ENCODE peak calls at places on chromosome 10, in ten cellular contexts. One of them, this sample, is unnamed.
A peak's percentile ranks its signal among the peaks of the same experiment; 100 is the strongest.

GRCh38 chr10:47225186-47225927 is 74.6 kb upstream of the GDF10 start:
- DNase-seq in cardiac fibroblast: no peak
- DNase-seq in astrocyte: no peak
- DNase-seq in heart left ventricle: no peak
- DNase-seq in NCI-H1048: no peak
- DNase-seq in WTC11: peak; percentile 29
- DNase-seq in activated CD4-positive, alpha-beta T cell treated with anti-CD3 and anti-CD28 coated beads for 36 hours: no peak
- DNase-seq in GM03348: no peak
- DNase-seq in left ventricle myocardium inferior: no peak
- DNase-seq in spleen: no peak
- DNase-seq in this sample: no peak

GRCh38 chr10:119818889-119819270 is 53.8 kb downstream of the MCMBP start:
- DNase-seq in cardiac fibroblast: no peak
- DNase-seq in astrocyte: no peak
- DNase-seq in heart left ventricle: no peak
- DNase-seq in NCI-H1048: no peak
- DNase-seq in WTC11: peak; percentile 23
- DNase-seq in activated CD4-positive, alpha-beta T cell treated with anti-CD3 and anti-CD28 coated beads for 36 hours: no peak
- DNase-seq in GM03348: no peak
- DNase-seq in left ventricle myocardium inferior: no peak
- DNase-seq in spleen: no peak
- DNase-seq in this sample: no peak

GRCh38 chr10:72337039-72337629 is 17.6 kb downstream of the DNAJB12 start:
- DNase-seq in cardiac fibroblast: peak; percentile 85
- DNase-seq in astrocyte: no peak
- DNase-seq in heart left ventricle: peak; percentile 93
- DNase-seq in NCI-H1048: peak; percentile 30
- DNase-seq in WTC11: peak; percentile 76
- DNase-seq in activated CD4-positive, alpha-beta T cell treated with anti-CD3 and anti-CD28 coated beads for 36 hours: peak; percentile 84
- DNase-seq in GM03348: peak; percentile 81
- DNase-seq in left ventricle myocardium inferior: peak; percentile 88
- DNase-seq in spleen: peak; percentile 94
- DNase-seq in this sample: peak; percentile 93

GRCh38 chr10:13728898-13729535 is 142.3 kb downstream of the PRPF18 start:
- DNase-seq in cardiac fibroblast: no peak
- DNase-seq in astrocyte: no peak
- DNase-seq in heart left ventricle: no peak
- DNase-seq in NCI-H1048: no peak
- DNase-seq in WTC11: no peak
- DNase-seq in activated CD4-positive, alpha-beta T cell treated with anti-CD3 and anti-CD28 coated beads for 36 hours: no peak
- DNase-seq in GM03348: no peak
- DNase-seq in left ventricle myocardium inferior: no peak
- DNase-seq in spleen: no peak
- DNase-seq in this sample: no peak

GRCh38 chr10:96840841-96841518 is 8.9 kb downstream of the LCOR start:
- DNase-seq in cardiac fibroblast: no peak
- DNase-seq in astrocyte: peak; percentile 58
- DNase-seq in heart left ventricle: no peak
- DNase-seq in NCI-H1048: no peak
- DNase-seq in WTC11: no peak
- DNase-seq in activated CD4-positive, alpha-beta T cell treated with anti-CD3 and anti-CD28 coated beads for 36 hours: peak; percentile 27
- DNase-seq in GM03348: no peak
- DNase-seq in left ventricle myocardium inferior: no peak
- DNase-seq in spleen: no peak
- DNase-seq in this sample: no peak

GRCh38 chr10:44806895-44807294 is 104.2 kb upstream of the TMEM72 start:
- DNase-seq in cardiac fibroblast: no peak
- DNase-seq in astrocyte: no peak
- DNase-seq in heart left ventricle: no peak
- DNase-seq in NCI-H1048: no peak
- DNase-seq in WTC11: no peak
- DNase-seq in activated CD4-positive, alpha-beta T cell treated with anti-CD3 and anti-CD28 coated beads for 36 hours: no peak
- DNase-seq in GM03348: no peak
- DNase-seq in left ventricle myocardium inferior: no peak
- DNase-seq in spleen: no peak
- DNase-seq in this sample: no peak

GRCh38 chr10:62790571-62790970 is 13.9 kb upstream of the ADO start:
- DNase-seq in cardiac fibroblast: no peak
- DNase-seq in astrocyte: no peak
- DNase-seq in heart left ventricle: no peak
- DNase-seq in NCI-H1048: no peak
- DNase-seq in WTC11: no peak
- DNase-seq in activated CD4-positive, alpha-beta T cell treated with anti-CD3 and anti-CD28 coated beads for 36 hours: no peak
- DNase-seq in GM03348: no peak
- DNase-seq in left ventricle myocardium inferior: no peak
- DNase-seq in spleen: no peak
- DNase-seq in this sample: no peak

GRCh38 chr10:6669269-6669859 is 89.3 kb upstream of the PRKCQ start:
- DNase-seq in cardiac fibroblast: peak; percentile 79
- DNase-seq in astrocyte: peak; percentile 33
- DNase-seq in heart left ventricle: no peak
- DNase-seq in NCI-H1048: no peak
- DNase-seq in WTC11: no peak
- DNase-seq in activated CD4-positive, alpha-beta T cell treated with anti-CD3 and anti-CD28 coated beads for 36 hours: no peak
- DNase-seq in GM03348: peak; percentile 56
- DNase-seq in left ventricle myocardium inferior: no peak
- DNase-seq in spleen: no peak
- DNase-seq in this sample: no peak

GRCh38 chr10:114519306-114519669 is 115.0 kb upstream of the AFAP1L2 start:
- DNase-seq in cardiac fibroblast: no peak
- DNase-seq in astrocyte: peak; percentile 32
- DNase-seq in heart left ventricle: peak; percentile 47
- DNase-seq in NCI-H1048: no peak
- DNase-seq in WTC11: no peak
- DNase-seq in activated CD4-positive, alpha-beta T cell treated with anti-CD3 and anti-CD28 coated beads for 36 hours: peak; percentile 42
- DNase-seq in GM03348: no peak
- DNase-seq in left ventricle myocardium inferior: no peak
- DNase-seq in spleen: no peak
- DNase-seq in this sample: no peak

GRCh38 chr10:122051609-122052385 is 62.8 kb downstream of the TACC2 start:
- DNase-seq in cardiac fibroblast: peak; percentile 84
- DNase-seq in astrocyte: peak; percentile 53
- DNase-seq in heart left ventricle: peak; percentile 44
- DNase-seq in NCI-H1048: no peak
- DNase-seq in WTC11: peak; percentile 69
- DNase-seq in activated CD4-positive, alpha-beta T cell treated with anti-CD3 and anti-CD28 coated beads for 36 hours: no peak
- DNase-seq in GM03348: peak; percentile 84
- DNase-seq in left ventricle myocardium inferior: no peak
- DNase-seq in spleen: peak; percentile 14
- DNase-seq in this sample: no peak

GRCh38 chr10:86451604-86451960 is 70.0 kb downstream of the WAPL start:
- DNase-seq in cardiac fibroblast: no peak
- DNase-seq in astrocyte: no peak
- DNase-seq in heart left ventricle: no peak
- DNase-seq in NCI-H1048: no peak
- DNase-seq in WTC11: no peak
- DNase-seq in activated CD4-positive, alpha-beta T cell treated with anti-CD3 and anti-CD28 coated beads for 36 hours: no peak
- DNase-seq in GM03348: no peak
- DNase-seq in left ventricle myocardium inferior: no peak
- DNase-seq in spleen: no peak
- DNase-seq in this sample: no peak

GRCh38 chr10:32004161-32004591 is 52.0 kb downstream of the KIF5B start:
- DNase-seq in cardiac fibroblast: no peak
- DNase-seq in astrocyte: no peak
- DNase-seq in heart left ventricle: peak; percentile 64
- DNase-seq in NCI-H1048: no peak
- DNase-seq in WTC11: peak; percentile 37
- DNase-seq in activated CD4-positive, alpha-beta T cell treated with anti-CD3 and anti-CD28 coated beads for 36 hours: no peak
- DNase-seq in GM03348: peak; percentile 13
- DNase-seq in left ventricle myocardium inferior: peak; percentile 20
- DNase-seq in spleen: peak; percentile 82
- DNase-seq in this sample: no peak

GRCh38 chr10:72690071-72690755 is 1.7 kb upstream of the MCU start:
- DNase-seq in cardiac fibroblast: no peak
- DNase-seq in astrocyte: no peak
- DNase-seq in heart left ventricle: no peak
- DNase-seq in NCI-H1048: no peak
- DNase-seq in WTC11: no peak
- DNase-seq in activated CD4-positive, alpha-beta T cell treated with anti-CD3 and anti-CD28 coated beads for 36 hours: no peak
- DNase-seq in GM03348: no peak
- DNase-seq in left ventricle myocardium inferior: no peak
- DNase-seq in spleen: no peak
- DNase-seq in this sample: no peak